ENCODE peak calls at places on chromosomes 12 and 14, in four cellular contexts. B, O, X and C are unnamed samples.

GRCh38 chr12:89098390-89099102 is 253.8 kb downstream of the DUSP6 start:
- DNase-seq in X (no peak), B (no peak), O (peak), C (peak)

GRCh38 chr12:7583471-7583870 is 79.9 kb upstream of the CD163 start:
- DNase-seq in X (no peak), B (no peak), O (no peak), C (no peak)

GRCh38 chr14:66507181-66507721 is 696 bp upstream of the GPHN start:
- DNase-seq in B (no peak), O (no peak), X (no peak), C (no peak)

GRCh38 chr12:100591979-100592378 is 18.5 kb downstream of the GAS2L3 start:
- DNase-seq in X (peak), B (no peak), O (no peak), C (no peak)

GRCh38 chr12:26863515-26863914 is 30.5 kb upstream of the ITPR2 start:
- DNase-seq in B (no peak), O (no peak), X (no peak), C (no peak)

GRCh38 chr12:47818701-47819543 is 781 bp downstream of the HDAC7 start:
- DNase-seq in B (peak), O (peak), X (peak), C (peak)

GRCh38 chr12:131152587-131152986 is 198.9 kb downstream of the ADGRD1 start:
- DNase-seq in X (no peak), O (no peak), B (no peak), C (no peak)

GRCh38 chr14:77660754-77661153 is 44.3 kb upstream of the SPTLC2 start:
- DNase-seq in B (no peak), X (no peak), O (peak), C (no peak)

GRCh38 chr14:50003213-50004021 is 110.5 kb downstream of the ARF6 start:
- DNase-seq in X (peak), O (peak), B (peak), C (peak)

GRCh38 chr14:26930576-26930975 is 332.7 kb upstream of the NOVA1 start:
- DNase-seq in O (no peak), B (no peak), X (no peak), C (no peak)

GRCh38 chr14:26926585-26926984 is 328.8 kb upstream of the NOVA1 start:
- DNase-seq in B (no peak), X (no peak), O (no peak), C (no peak)

GRCh38 chr14:26925876-26926584 is 328.2 kb upstream of the NOVA1 start:
- DNase-seq in B (no peak), X (no peak), O (no peak), C (no peak)
- TF ChIP-seq FOXJ3 in B (no peak), X (no peak), O (no peak), C (no peak)

GRCh38 chr14:21704340-21704737 is 30.7 kb upstream of the OR4E1 start:
- DNase-seq in B (no peak), O (no peak), X (no peak), C (no peak)
- TF ChIP-seq FOXJ3 in B (no peak), O (no peak), X (no peak), C (no peak)

GRCh38 chr14:104977681-104978647 is at the start of gene AHNAK2:
- DNase-seq in O (peak), X (peak), B (peak), C (peak)
- TF ChIP-seq FOXJ3 in O (no peak), X (no peak), B (no peak), C (no peak)

DNA sequence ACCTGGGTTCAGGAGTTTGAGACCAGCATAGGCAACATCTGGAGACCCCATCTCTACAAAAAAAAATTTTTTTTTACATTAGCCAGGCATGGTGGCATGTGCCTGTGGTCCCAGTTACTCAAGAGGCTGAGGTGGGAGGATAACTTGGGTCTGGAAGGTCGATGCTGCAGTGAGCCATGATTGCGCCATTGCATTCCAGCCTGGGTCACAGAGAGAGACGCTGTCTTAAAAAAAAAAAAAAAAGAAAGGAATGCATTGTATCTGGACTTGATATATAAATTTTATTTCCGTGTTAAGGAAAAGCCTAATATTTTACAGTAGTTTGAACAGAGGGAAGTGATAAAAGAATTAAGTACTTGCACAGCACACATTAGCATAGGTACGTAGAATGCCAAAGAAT is 97.2 kb downstream of the ZC3H14 start:
- DNase-seq in B (no peak), O (no peak), X (peak), C (no peak)
- TF ChIP-seq FOXJ3 in B (no peak), O (no peak), X (no peak), C (no peak)